ENCODE peak calls at places on chromosomes 13 and 19, in four cellular contexts. One of them, this sample, is unnamed.

GRCh38 chr13:55361141-55361540 is 1779.6 kb upstream of the PRR20A start:
- DNase-seq in amniotic stem cell: no peak
- DNase-seq in body of pancreas: no peak
- DNase-seq in CD4-positive, alpha-beta memory T cell: no peak
- DNase-seq in this sample: no peak

GRCh38 chr19:8028951-8029491 is 23.5 kb upstream of the CCL25 start:
- DNase-seq in amniotic stem cell: no peak
- DNase-seq in body of pancreas: no peak
- DNase-seq in CD4-positive, alpha-beta memory T cell: no peak
- DNase-seq in this sample: peak

GRCh38 chr13:59099182-59099950 is 1064.4 kb downstream of the DIAPH3 start:
- DNase-seq in amniotic stem cell: no peak
- DNase-seq in body of pancreas: no peak
- DNase-seq in CD4-positive, alpha-beta memory T cell: no peak
- DNase-seq in this sample: no peak

GRCh38 chr19:862529-863304 is 3.3 kb downstream of the CFD start:
- DNase-seq in amniotic stem cell: no peak
- DNase-seq in body of pancreas: peak
- DNase-seq in CD4-positive, alpha-beta memory T cell: peak
- DNase-seq in this sample: peak

GRCh38 chr19:2477732-2478191 is 1.8 kb downstream of the GADD45B start:
- DNase-seq in amniotic stem cell: no peak
- DNase-seq in body of pancreas: no peak
- DNase-seq in CD4-positive, alpha-beta memory T cell: no peak
- DNase-seq in this sample: peak

GRCh38 chr13:105956891-105957290 is 578.6 kb downstream of the EFNB2 start:
- DNase-seq in amniotic stem cell: no peak
- DNase-seq in body of pancreas: peak
- DNase-seq in CD4-positive, alpha-beta memory T cell: no peak
- DNase-seq in this sample: no peak

GRCh38 chr13:40446365-40446764 is 220.1 kb downstream of the FOXO1 start:
- DNase-seq in amniotic stem cell: no peak
- DNase-seq in body of pancreas: no peak
- DNase-seq in CD4-positive, alpha-beta memory T cell: no peak
- DNase-seq in this sample: peak

GRCh38 chr19:9967326-9967725 is 31.0 kb upstream of the OLFM2 start:
- DNase-seq in amniotic stem cell: no peak
- DNase-seq in body of pancreas: no peak
- DNase-seq in CD4-positive, alpha-beta memory T cell: no peak
- DNase-seq in this sample: no peak

GRCh38 chr19:5714819-5715218 is 5.1 kb downstream of the LONP1 start:
- DNase-seq in amniotic stem cell: no peak
- DNase-seq in body of pancreas: no peak
- DNase-seq in CD4-positive, alpha-beta memory T cell: no peak
- DNase-seq in this sample: no peak

GRCh38 chr13:76463314-76463713 is 422.9 kb downstream of the KCTD12 start:
- DNase-seq in amniotic stem cell: no peak
- DNase-seq in body of pancreas: no peak
- DNase-seq in CD4-positive, alpha-beta memory T cell: no peak
- DNase-seq in this sample: no peak

GRCh38 chr19:10612515-10613119 is 12.7 kb upstream of the SLC44A2 start:
- DNase-seq in amniotic stem cell: no peak
- DNase-seq in body of pancreas: peak
- DNase-seq in CD4-positive, alpha-beta memory T cell: no peak
- DNase-seq in this sample: peak

This sample was measured in myocyte.